ENCODE peak calls at places on chromosomes 5 and 9, in nine cellular contexts. One of them, this sample, is unnamed.

GRCh38 chr9:113652355-113653152 is 189.0 kb downstream of the RGS3 start:
- DNase-seq in COLO829: no peak
- DNase-seq in stimulated activated CD8-positive, alpha-beta memory T cell treated with anti-CD3 and anti-CD28 coated beads, Interleukin-15, amount 100 ng/mL, for 4 hours: no peak
- DNase-seq in sigmoid colon: peak
- DNase-seq in tibial nerve: no peak
- DNase-seq in right cardiac atrium: no peak
- DNase-seq in substantia nigra: no peak
- DNase-seq in myocyte: no peak
- DNase-seq in A549: no peak
- DNase-seq in this sample: no peak

GRCh38 chr9:36788534-36788933 is 215.8 kb downstream of the MELK start:
- DNase-seq in stimulated activated CD8-positive, alpha-beta memory T cell treated with anti-CD3 and anti-CD28 coated beads, Interleukin-15, amount 100 ng/mL, for 4 hours: no peak
- DNase-seq in myocyte: no peak
- DNase-seq in right cardiac atrium: no peak
- DNase-seq in sigmoid colon: no peak
- DNase-seq in substantia nigra: no peak
- DNase-seq in tibial nerve: no peak
- DNase-seq in A549: no peak
- DNase-seq in COLO829: no peak
- DNase-seq in this sample: no peak

GRCh38 chr9:68777070-68777763 is 72.2 kb downstream of the PIP5K1B start:
- DNase-seq in A549: no peak
- DNase-seq in myocyte: no peak
- DNase-seq in substantia nigra: no peak
- DNase-seq in sigmoid colon: no peak
- DNase-seq in tibial nerve: no peak
- DNase-seq in right cardiac atrium: no peak
- DNase-seq in stimulated activated CD8-positive, alpha-beta memory T cell treated with anti-CD3 and anti-CD28 coated beads, Interleukin-15, amount 100 ng/mL, for 4 hours: no peak
- DNase-seq in COLO829: no peak
- DNase-seq in this sample: no peak

GRCh38 chr5:61353293-61353692 is 21.2 kb downstream of the ZSWIM6 start:
- DNase-seq in tibial nerve: no peak
- DNase-seq in stimulated activated CD8-positive, alpha-beta memory T cell treated with anti-CD3 and anti-CD28 coated beads, Interleukin-15, amount 100 ng/mL, for 4 hours: no peak
- DNase-seq in myocyte: no peak
- DNase-seq in sigmoid colon: no peak
- DNase-seq in COLO829: no peak
- DNase-seq in A549: no peak
- DNase-seq in substantia nigra: no peak
- DNase-seq in right cardiac atrium: no peak
- DNase-seq in this sample: no peak

GRCh38 chr5:175347027-175347426 is 97.0 kb downstream of the DRD1 start:
- DNase-seq in tibial nerve: no peak
- DNase-seq in myocyte: no peak
- DNase-seq in substantia nigra: no peak
- DNase-seq in right cardiac atrium: no peak
- DNase-seq in COLO829: no peak
- DNase-seq in stimulated activated CD8-positive, alpha-beta memory T cell treated with anti-CD3 and anti-CD28 coated beads, Interleukin-15, amount 100 ng/mL, for 4 hours: no peak
- DNase-seq in A549: peak
- DNase-seq in sigmoid colon: no peak
- DNase-seq in this sample: no peak

GRCh38 chr5:135211791-135212190 is 177.8 kb upstream of the PITX1 start:
- DNase-seq in A549: no peak
- DNase-seq in substantia nigra: no peak
- DNase-seq in sigmoid colon: no peak
- DNase-seq in myocyte: no peak
- DNase-seq in right cardiac atrium: no peak
- DNase-seq in stimulated activated CD8-positive, alpha-beta memory T cell treated with anti-CD3 and anti-CD28 coated beads, Interleukin-15, amount 100 ng/mL, for 4 hours: no peak
- DNase-seq in COLO829: no peak
- DNase-seq in tibial nerve: no peak
- DNase-seq in this sample: no peak

GRCh38 chr9:128800061-128800460 is 13.0 kb downstream of the TBC1D13 start:
- DNase-seq in myocyte: no peak
- DNase-seq in COLO829: no peak
- DNase-seq in sigmoid colon: no peak
- DNase-seq in right cardiac atrium: no peak
- DNase-seq in substantia nigra: no peak
- DNase-seq in tibial nerve: no peak
- DNase-seq in stimulated activated CD8-positive, alpha-beta memory T cell treated with anti-CD3 and anti-CD28 coated beads, Interleukin-15, amount 100 ng/mL, for 4 hours: no peak
- DNase-seq in A549: no peak
- DNase-seq in this sample: no peak

GRCh38 chr9:129160712-129161533 is 17.1 kb downstream of the IER5L start:
- DNase-seq in A549: peak
- DNase-seq in stimulated activated CD8-positive, alpha-beta memory T cell treated with anti-CD3 and anti-CD28 coated beads, Interleukin-15, amount 100 ng/mL, for 4 hours: no peak
- DNase-seq in COLO829: no peak
- DNase-seq in myocyte: peak
- DNase-seq in right cardiac atrium: no peak
- DNase-seq in sigmoid colon: no peak
- DNase-seq in tibial nerve: no peak
- DNase-seq in substantia nigra: no peak
- DNase-seq in this sample: no peak

GRCh38 chr5:39513236-39513635 is 88.5 kb upstream of the DAB2 start:
- DNase-seq in stimulated activated CD8-positive, alpha-beta memory T cell treated with anti-CD3 and anti-CD28 coated beads, Interleukin-15, amount 100 ng/mL, for 4 hours: no peak
- DNase-seq in A549: peak
- DNase-seq in tibial nerve: no peak
- DNase-seq in COLO829: peak
- DNase-seq in substantia nigra: no peak
- DNase-seq in sigmoid colon: no peak
- DNase-seq in myocyte: peak
- DNase-seq in right cardiac atrium: no peak
- DNase-seq in this sample: no peak

GRCh38 chr5:146399446-146399845 is 47.7 kb upstream of the TCERG1 start:
- DNase-seq in right cardiac atrium: no peak
- DNase-seq in A549: no peak
- DNase-seq in COLO829: no peak
- DNase-seq in myocyte: no peak
- DNase-seq in tibial nerve: no peak
- DNase-seq in substantia nigra: no peak
- DNase-seq in stimulated activated CD8-positive, alpha-beta memory T cell treated with anti-CD3 and anti-CD28 coated beads, Interleukin-15, amount 100 ng/mL, for 4 hours: no peak
- DNase-seq in sigmoid colon: no peak
- DNase-seq in this sample: no peak

This sample was measured in nucleus accumbens.